ENCODE peak calls at places on chromosomes 2 and 18, in six cellular contexts. One of them, this sample, is unnamed.

GRCh38 chr18:7945882-7946281 is 378.8 kb downstream of the PTPRM start:
- DNase-seq in K562: no peak
- DNase-seq in stomach: no peak
- DNase-seq in suprapubic skin: no peak
- DNase-seq in transverse colon: no peak
- DNase-seq in sigmoid colon: peak; percentile 69
- DNase-seq in this sample: no peak

GRCh38 chr18:11761553-11761952 is 72.5 kb downstream of the GNAL start:
- DNase-seq in K562: peak; percentile 45
- DNase-seq in transverse colon: no peak
- DNase-seq in suprapubic skin: no peak
- DNase-seq in stomach: no peak
- DNase-seq in sigmoid colon: no peak
- DNase-seq in this sample: no peak

GRCh38 chr2:183010112-183010511 is 28.1 kb downstream of the NCKAP1 start:
- DNase-seq in sigmoid colon: no peak
- DNase-seq in suprapubic skin: no peak
- DNase-seq in K562: peak; percentile 52
- DNase-seq in stomach: no peak
- DNase-seq in transverse colon: no peak
- DNase-seq in this sample: no peak

GRCh38 chr2:68420254-68420910 is 46.7 kb downstream of the FBXO48 start:
- DNase-seq in suprapubic skin: no peak
- DNase-seq in transverse colon: no peak
- DNase-seq in K562: no peak
- DNase-seq in sigmoid colon: no peak
- DNase-seq in stomach: no peak
- DNase-seq in this sample: no peak

GRCh38 chr2:1366546-1367134 is 46.6 kb upstream of the TPO start:
- DNase-seq in transverse colon: peak; percentile 18
- DNase-seq in suprapubic skin: no peak
- DNase-seq in stomach: no peak
- DNase-seq in sigmoid colon: peak; percentile 77
- DNase-seq in K562: no peak
- DNase-seq in this sample: no peak

GRCh38 chr18:43680096-43680495 is 402.8 kb upstream of the SYT4 start:
- DNase-seq in suprapubic skin: no peak
- DNase-seq in transverse colon: no peak
- DNase-seq in sigmoid colon: no peak
- DNase-seq in stomach: no peak
- DNase-seq in K562: no peak
- DNase-seq in this sample: no peak

GRCh38 chr2:219684721-219685689 is 57.6 kb downstream of the SLC4A3 start:
- DNase-seq in stomach: peak; percentile 73
- DNase-seq in K562: peak; percentile 51
- DNase-seq in transverse colon: peak; percentile 75
- DNase-seq in suprapubic skin: peak; percentile 77
- DNase-seq in sigmoid colon: peak; percentile 83
- DNase-seq in this sample: no peak

GRCh38 chr2:174957049-174957448 is 48.1 kb downstream of the CHN1 start:
- DNase-seq in suprapubic skin: no peak
- DNase-seq in K562: no peak
- DNase-seq in transverse colon: no peak
- DNase-seq in sigmoid colon: no peak
- DNase-seq in stomach: no peak
- DNase-seq in this sample: no peak

GRCh38 chr18:55079481-55080350 is 120.5 kb upstream of the CCDC68 start:
- DNase-seq in K562: no peak
- DNase-seq in suprapubic skin: no peak
- DNase-seq in transverse colon: no peak
- DNase-seq in stomach: no peak
- DNase-seq in sigmoid colon: no peak
- DNase-seq in this sample: no peak

GRCh38 chr2:223943561-223944008 is 1.6 kb downstream of the WDFY1 start:
- DNase-seq in sigmoid colon: no peak
- DNase-seq in suprapubic skin: no peak
- DNase-seq in stomach: no peak
- DNase-seq in transverse colon: peak; percentile 79
- DNase-seq in K562: no peak
- DNase-seq in this sample: no peak

GRCh38 chr2:160269365-160269764 is 69.3 kb upstream of the ITGB6 start:
- DNase-seq in K562: no peak
- DNase-seq in suprapubic skin: no peak
- DNase-seq in sigmoid colon: no peak
- DNase-seq in transverse colon: no peak
- DNase-seq in stomach: no peak
- DNase-seq in this sample: no peak

GRCh38 chr18:33699372-33699771 is 121.4 kb downstream of the ASXL3 start:
- DNase-seq in suprapubic skin: no peak
- DNase-seq in transverse colon: no peak
- DNase-seq in stomach: no peak
- DNase-seq in K562: no peak
- DNase-seq in sigmoid colon: no peak
- DNase-seq in this sample: no peak

GRCh38 chr2:101130081-101130480 is 21.1 kb downstream of the TBC1D8 start:
- DNase-seq in K562: no peak
- DNase-seq in suprapubic skin: no peak
- DNase-seq in stomach: no peak
- DNase-seq in sigmoid colon: no peak
- DNase-seq in transverse colon: no peak
- DNase-seq in this sample: no peak

GRCh38 chr2:193695367-193695766 is 1500.6 kb upstream of the TMEFF2 start:
- DNase-seq in stomach: no peak
- DNase-seq in sigmoid colon: no peak
- DNase-seq in K562: no peak
- DNase-seq in suprapubic skin: no peak
- DNase-seq in transverse colon: no peak
- DNase-seq in this sample: no peak

GRCh38 chr2:191995285-191995684 is 148.4 kb upstream of the CAVIN2 start:
- DNase-seq in transverse colon: no peak
- DNase-seq in suprapubic skin: no peak
- DNase-seq in K562: no peak
- DNase-seq in sigmoid colon: no peak
- DNase-seq in stomach: no peak
- DNase-seq in this sample: no peak

GRCh38 chr18:8952796-8953760 is 149.4 kb upstream of the NDUFV2 start:
- DNase-seq in transverse colon: no peak
- DNase-seq in sigmoid colon: no peak
- DNase-seq in K562: no peak
- DNase-seq in suprapubic skin: no peak
- DNase-seq in stomach: no peak
- DNase-seq in this sample: no peak

GRCh38 chr18:70431203-70431624 is 142.4 kb downstream of the SOCS6 start:
- DNase-seq in transverse colon: no peak
- DNase-seq in stomach: no peak
- DNase-seq in K562: no peak
- DNase-seq in suprapubic skin: no peak
- DNase-seq in sigmoid colon: no peak
- DNase-seq in this sample: no peak

GRCh38 chr2:69694894-69695849 is 46.8 kb upstream of the ANXA4 start:
- DNase-seq in transverse colon: no peak
- DNase-seq in stomach: no peak
- DNase-seq in suprapubic skin: no peak
- DNase-seq in K562: no peak
- DNase-seq in sigmoid colon: no peak
- DNase-seq in this sample: no peak

GRCh38 chr2:11254100-11254536 is 90.3 kb downstream of the ROCK2 start:
- DNase-seq in sigmoid colon: no peak
- DNase-seq in K562: no peak
- DNase-seq in transverse colon: no peak
- DNase-seq in stomach: no peak
- DNase-seq in suprapubic skin: no peak
- DNase-seq in this sample: no peak
- TF ChIP-seq POLR2A in sigmoid colon: no peak
- TF ChIP-seq POLR2A in K562: no peak
- TF ChIP-seq POLR2A in transverse colon: no peak
- TF ChIP-seq POLR2A in stomach: no peak
- TF ChIP-seq POLR2A in suprapubic skin: no peak
- TF ChIP-seq POLR2A in this sample: no peak

DNA sequence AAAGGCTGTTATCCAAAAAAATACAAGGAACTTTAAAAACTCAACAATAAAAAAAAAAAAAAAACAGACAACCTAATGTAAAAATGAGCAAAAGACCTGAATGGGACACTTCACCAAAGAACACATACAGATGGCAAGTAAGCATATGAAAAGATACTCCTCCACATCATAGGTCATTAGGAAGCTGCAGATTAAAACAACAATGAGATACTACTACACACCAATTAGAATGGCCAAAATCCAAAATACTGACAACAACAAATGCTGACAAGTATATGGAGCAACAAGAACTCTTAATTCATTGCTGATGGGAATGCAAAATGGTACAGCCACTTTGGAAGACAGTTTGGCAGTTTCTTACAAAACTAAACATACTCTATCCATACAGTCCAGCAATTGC is 84.2 kb downstream of the DYNC1I2 start:
- DNase-seq in K562: no peak
- DNase-seq in transverse colon: no peak
- DNase-seq in sigmoid colon: no peak
- DNase-seq in suprapubic skin: no peak
- DNase-seq in stomach: no peak
- DNase-seq in this sample: no peak
- TF ChIP-seq POLR2AphosphoS5 in K562: no peak
- TF ChIP-seq POLR2AphosphoS5 in transverse colon: no peak
- TF ChIP-seq POLR2AphosphoS5 in sigmoid colon: no peak
- TF ChIP-seq POLR2AphosphoS5 in suprapubic skin: no peak
- TF ChIP-seq POLR2AphosphoS5 in stomach: no peak
- TF ChIP-seq POLR2AphosphoS5 in this sample: no peak

DNA sequence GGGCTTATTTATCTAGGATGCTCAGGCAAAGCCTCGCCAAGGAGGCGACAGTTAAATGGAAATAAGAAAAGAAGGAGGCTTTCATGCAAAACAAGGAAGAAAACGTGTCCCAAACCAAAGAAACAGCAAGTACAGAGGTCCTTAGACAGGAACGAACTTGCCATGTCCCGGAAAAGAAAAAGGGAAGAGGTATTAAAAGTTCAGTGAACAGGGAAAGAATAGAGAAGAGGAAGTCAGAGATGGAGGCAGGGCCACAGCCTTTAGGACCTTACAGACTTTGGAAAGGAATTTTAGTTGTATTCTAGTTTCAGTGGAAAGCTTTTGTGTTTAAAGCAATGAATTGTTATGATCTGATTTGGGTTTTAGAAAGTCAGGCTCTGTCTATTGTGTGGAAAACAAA is 22.1 kb downstream of the IKZF2 start:
- DNase-seq in K562: no peak
- DNase-seq in stomach: no peak
- DNase-seq in transverse colon: no peak
- DNase-seq in suprapubic skin: no peak
- DNase-seq in sigmoid colon: no peak
- DNase-seq in this sample: no peak
- H3K27ac ChIP-seq in K562: no peak overlapping the region
- H3K27ac ChIP-seq in stomach: no peak overlapping the region
- H3K27ac ChIP-seq in transverse colon: no peak overlapping the region
- H3K27ac ChIP-seq in suprapubic skin: peak overlapping the region; percentile 7
- H3K27ac ChIP-seq in sigmoid colon: no peak overlapping the region
- H3K27ac ChIP-seq in this sample: no peak overlapping the region

GRCh38 chr2:240249423-240250149 is 109.1 kb upstream of the OTOS start:
- DNase-seq in transverse colon: no peak
- DNase-seq in stomach: peak; percentile 20
- DNase-seq in sigmoid colon: peak; percentile 69
- DNase-seq in K562: peak; percentile 54
- DNase-seq in suprapubic skin: peak; percentile 59
- DNase-seq in this sample: peak; percentile 94

GRCh38 chr2:240251848-240252190 is 111.4 kb upstream of the OTOS start:
- DNase-seq in K562: no peak
- DNase-seq in transverse colon: no peak
- DNase-seq in sigmoid colon: no peak
- DNase-seq in stomach: peak; percentile 24
- DNase-seq in suprapubic skin: no peak
- DNase-seq in this sample: no peak

GRCh38 chr2:240252191-240252871 is 111.9 kb upstream of the OTOS start:
- DNase-seq in transverse colon: no peak
- DNase-seq in sigmoid colon: peak; percentile 57
- DNase-seq in suprapubic skin: peak; percentile 54
- DNase-seq in stomach: peak; percentile 24
- DNase-seq in K562: no peak
- DNase-seq in this sample: no peak

GRCh38 chr2:240250150-240250984 is 109.9 kb upstream of the OTOS start:
- DNase-seq in sigmoid colon: peak; percentile 61
- DNase-seq in stomach: peak; percentile 20
- DNase-seq in K562: peak; percentile 18
- DNase-seq in transverse colon: no peak
- DNase-seq in suprapubic skin: no peak
- DNase-seq in this sample: peak; percentile 92

DNA sequence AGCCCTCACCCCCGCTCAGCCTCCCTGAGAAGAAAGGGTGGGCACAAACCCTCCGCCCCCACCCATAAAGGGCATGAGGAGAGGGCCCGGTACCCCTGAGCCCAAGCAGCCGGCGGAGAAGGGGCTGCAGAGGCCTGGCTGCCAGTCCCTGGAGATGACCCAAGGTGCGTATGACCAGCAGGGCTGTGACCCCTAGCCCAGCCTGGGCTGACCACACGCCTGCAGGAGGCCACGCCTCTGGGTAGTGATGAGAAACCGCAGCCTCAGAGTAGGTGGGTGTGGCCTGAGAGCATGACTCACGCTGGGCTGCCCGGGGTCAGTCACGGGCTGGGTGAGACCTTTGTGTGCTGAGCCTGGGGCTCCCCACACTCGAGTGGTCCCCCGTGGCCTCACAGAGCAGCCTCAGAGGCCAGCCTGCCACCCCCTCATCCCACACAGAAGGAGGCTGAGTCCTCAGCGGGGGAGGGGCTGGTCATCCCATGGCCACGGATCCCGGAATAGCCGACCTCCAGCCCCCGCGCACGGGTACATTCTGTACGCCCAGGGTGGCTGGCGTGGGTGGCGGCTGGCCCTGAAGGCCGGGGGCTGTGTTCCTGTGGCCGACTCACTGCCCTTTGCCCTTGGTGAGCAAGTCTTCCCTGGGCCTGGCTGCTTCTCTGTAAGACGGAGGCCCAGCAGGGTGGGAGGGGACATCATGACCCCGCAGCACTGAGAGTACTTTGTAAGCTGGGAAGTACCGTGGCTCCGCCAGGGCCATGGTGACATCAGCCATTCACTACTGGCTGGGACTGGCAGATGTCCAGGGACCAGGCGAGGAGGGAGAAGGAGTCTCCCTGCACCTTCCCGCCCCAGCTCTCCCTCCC is 110.8 kb upstream of the OTOS start:
- DNase-seq in K562: peak; percentile 87
- DNase-seq in suprapubic skin: peak; percentile 84
- DNase-seq in transverse colon: peak; percentile 73
- DNase-seq in stomach: peak; percentile 83
- DNase-seq in sigmoid colon: peak; percentile 95
- DNase-seq in this sample: peak; percentile 96
- TF ChIP-seq POLR2A in K562: peak; percentile 63
- TF ChIP-seq POLR2A in suprapubic skin: no peak
- TF ChIP-seq POLR2A in transverse colon: no peak
- TF ChIP-seq POLR2A in stomach: no peak
- TF ChIP-seq POLR2A in sigmoid colon: no peak
- TF ChIP-seq POLR2A in this sample: no peak